ENCODE peak calls at places on chromosomes 16 and 17, in five cellular contexts. E, U, Y, V and L are unnamed samples.

GRCh38 chr17:63476857-63477470 is at the start of gene ACE:
- DNase-seq in V (peak), Y (no peak), U (peak), E (peak), L (no peak)

GRCh38 chr16:74950511-74950910 is 34.4 kb downstream of the WDR59 start:
- DNase-seq in E (no peak), V (no peak), Y (no peak), U (no peak), L (no peak)

GRCh38 chr16:79811541-79811940 is 211.0 kb upstream of the MAF start:
- DNase-seq in V (no peak), E (no peak), Y (no peak), U (no peak), L (no peak)

GRCh38 chr16:86222965-86223551 is 287.3 kb upstream of the FOXF1 start:
- DNase-seq in V (no peak), U (no peak), Y (peak), E (peak), L (no peak)

GRCh38 chr16:8963010-8963824 is 489 bp downstream of the USP7 start:
- DNase-seq in V (no peak), U (peak), Y (no peak), E (no peak), L (no peak)

GRCh38 chr17:3911271-3912053 is 4.8 kb downstream of the P2RX1 start:
- DNase-seq in V (no peak), Y (no peak), E (no peak), U (peak), L (no peak)

GRCh38 chr16:3589441-3589921 is 12.3 kb upstream of the NLRC3 start:
- DNase-seq in U (peak), Y (no peak), E (no peak), V (no peak), L (no peak)

GRCh38 chr16:46968063-46968435 is 5.4 kb downstream of the DNAJA2 start:
- DNase-seq in E (no peak), Y (no peak), V (no peak), U (no peak), L (no peak)

GRCh38 chr16:73956592-73957495 is 339.8 kb upstream of the PSMD7 start:
- DNase-seq in U (no peak), Y (peak), E (peak), V (peak), L (no peak)

DNA sequence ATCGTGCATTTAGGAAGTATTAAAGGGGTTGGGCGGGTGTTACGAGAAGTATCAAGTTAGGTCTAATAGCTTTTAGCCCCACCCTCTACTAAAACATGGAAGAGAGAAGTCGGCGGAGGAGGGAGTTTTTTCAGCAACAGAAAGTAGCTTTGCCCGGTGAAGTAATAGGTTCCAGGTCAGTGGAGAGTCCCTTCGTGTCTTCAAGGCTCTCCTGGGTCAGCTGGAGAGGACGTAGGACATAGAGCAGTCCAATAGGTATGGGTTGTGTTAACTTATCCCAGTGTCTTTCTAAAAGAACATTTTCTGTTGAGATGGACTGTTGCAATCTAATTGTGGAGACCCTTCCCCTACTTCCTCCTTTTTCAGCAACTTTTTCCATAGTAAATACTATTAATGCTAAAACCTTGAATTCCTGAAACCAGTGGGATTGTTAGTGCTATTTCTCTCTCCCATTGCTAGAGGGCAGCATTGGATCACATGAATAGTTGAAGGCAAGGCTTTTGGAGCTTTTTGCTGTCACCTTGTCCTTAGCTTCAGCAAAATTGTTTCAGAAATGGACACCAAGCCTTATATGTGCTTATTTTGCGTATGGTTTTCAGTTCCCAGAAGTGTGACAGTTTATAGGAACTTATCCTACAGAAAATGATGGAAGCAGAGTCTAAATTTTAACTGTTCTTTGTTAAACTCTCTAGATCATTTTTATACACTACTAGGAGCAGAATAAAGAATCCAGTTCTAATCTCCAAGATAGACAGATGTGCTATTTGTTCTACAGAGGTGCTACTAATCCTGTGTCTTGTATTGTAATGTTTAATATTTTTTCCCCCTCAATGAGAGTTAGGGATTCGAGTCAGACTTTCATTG is 38.4 kb downstream of the UTP18 start:
- DNase-seq in V (no peak), Y (no peak), E (no peak), U (no peak), L (no peak)
- TF ChIP-seq POLR2AphosphoS5 in V (no peak), Y (no peak), E (no peak), U (no peak), L (no peak)

GRCh38 chr17:28745052-28745776 is 1.4 kb downstream of the TRAF4 start:
- DNase-seq in Y (peak), U (peak), V (peak), E (peak), L (no peak)
- TF ChIP-seq POLR2AphosphoS5 in Y (no peak), U (no peak), V (peak), E (peak), L (no peak)

DNA sequence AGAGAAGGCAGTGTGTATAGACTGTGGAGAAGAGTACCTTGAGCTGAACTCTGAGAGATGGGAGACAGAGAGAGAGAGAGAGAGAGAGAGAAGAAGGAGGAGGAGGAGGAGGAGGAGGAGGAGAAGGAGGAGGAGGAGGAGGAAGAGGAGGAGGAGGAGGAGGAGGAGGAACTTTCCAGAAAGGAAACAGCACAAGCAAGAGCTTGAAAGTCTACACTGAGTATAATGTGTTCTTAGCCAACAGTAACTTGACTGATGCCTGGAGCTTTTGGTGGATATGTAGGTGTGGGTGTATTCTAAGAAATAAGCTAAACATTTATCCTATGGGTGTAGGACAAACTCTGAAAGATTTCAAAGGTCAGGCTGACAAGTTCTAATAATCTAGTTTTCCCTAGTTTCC is 116.4 kb downstream of the SNX11 start:
- DNase-seq in Y (no peak), V (no peak), E (no peak), U (no peak), L (no peak)
- TF ChIP-seq POLR2AphosphoS5 in Y (no peak), V (no peak), E (no peak), U (no peak), L (no peak)

GRCh38 chr17:31581022-31581483 is 189.6 kb downstream of the RAB11FIP4 start:
- DNase-seq in Y (peak), E (peak), V (peak), U (peak), L (no peak)
- TF ChIP-seq POLR2AphosphoS5 in Y (peak), E (no peak), V (peak), U (peak), L (no peak)

DNA sequence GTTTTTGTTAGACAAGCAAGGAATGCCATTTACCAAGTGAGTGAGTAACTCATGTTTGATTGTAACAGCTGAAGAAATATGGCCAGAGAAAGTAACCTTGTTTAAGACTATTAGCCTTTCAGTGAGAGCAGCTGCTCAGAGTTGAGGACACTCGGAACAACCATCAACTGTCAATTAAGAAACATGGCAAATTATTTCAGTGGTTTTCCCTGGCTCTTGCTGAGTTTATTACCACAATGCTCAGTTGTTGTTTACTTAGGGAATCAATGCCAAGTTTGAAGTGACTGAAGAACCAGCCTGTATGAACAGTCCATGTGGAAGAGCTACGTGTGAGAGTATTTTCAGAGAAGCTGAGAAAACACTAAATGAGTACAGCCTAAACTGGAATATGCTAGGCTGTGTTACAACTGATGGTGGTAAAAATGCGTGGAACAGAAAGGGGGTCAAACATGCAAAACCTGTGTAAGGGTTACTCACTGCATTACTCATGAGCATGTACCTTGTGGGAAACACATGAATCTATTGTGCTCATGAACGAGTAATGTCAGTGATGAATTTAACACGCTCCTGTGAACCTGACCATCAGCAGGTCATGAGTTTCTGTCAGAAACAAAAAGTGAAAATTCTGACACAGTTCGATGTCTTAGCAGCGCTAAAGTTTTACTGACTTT is 33.7 kb downstream of the GNA13 start:
- DNase-seq in Y (no peak), U (no peak), E (no peak), V (no peak), L (no peak)
- TF ChIP-seq POLR2AphosphoS5 in Y (no peak), U (no peak), E (no peak), V (no peak), L (no peak)

GRCh38 chr16:63813862-63814261 is 1308.0 kb downstream of the CDH11 start:
- DNase-seq in E (no peak), Y (no peak), U (no peak), V (no peak), L (peak)
- TF ChIP-seq POLR2AphosphoS5 in E (no peak), Y (no peak), U (no peak), V (no peak), L (no peak)

GRCh38 chr16:66025751-66026150 is 340.7 kb upstream of the CDH5 start:
- DNase-seq in V (no peak), Y (no peak), E (no peak), U (no peak), L (no peak)

GRCh38 chr16:66026931-66027330 is 339.6 kb upstream of the CDH5 start:
- DNase-seq in V (no peak), E (no peak), U (no peak), Y (no peak), L (no peak)

GRCh38 chr16:66030036-66030435 is 336.5 kb upstream of the CDH5 start:
- DNase-seq in Y (no peak), E (no peak), U (no peak), V (no peak), L (no peak)

GRCh38 chr16:66026211-66026610 is 340.3 kb upstream of the CDH5 start:
- DNase-seq in E (no peak), V (peak), Y (no peak), U (no peak), L (no peak)

DNA sequence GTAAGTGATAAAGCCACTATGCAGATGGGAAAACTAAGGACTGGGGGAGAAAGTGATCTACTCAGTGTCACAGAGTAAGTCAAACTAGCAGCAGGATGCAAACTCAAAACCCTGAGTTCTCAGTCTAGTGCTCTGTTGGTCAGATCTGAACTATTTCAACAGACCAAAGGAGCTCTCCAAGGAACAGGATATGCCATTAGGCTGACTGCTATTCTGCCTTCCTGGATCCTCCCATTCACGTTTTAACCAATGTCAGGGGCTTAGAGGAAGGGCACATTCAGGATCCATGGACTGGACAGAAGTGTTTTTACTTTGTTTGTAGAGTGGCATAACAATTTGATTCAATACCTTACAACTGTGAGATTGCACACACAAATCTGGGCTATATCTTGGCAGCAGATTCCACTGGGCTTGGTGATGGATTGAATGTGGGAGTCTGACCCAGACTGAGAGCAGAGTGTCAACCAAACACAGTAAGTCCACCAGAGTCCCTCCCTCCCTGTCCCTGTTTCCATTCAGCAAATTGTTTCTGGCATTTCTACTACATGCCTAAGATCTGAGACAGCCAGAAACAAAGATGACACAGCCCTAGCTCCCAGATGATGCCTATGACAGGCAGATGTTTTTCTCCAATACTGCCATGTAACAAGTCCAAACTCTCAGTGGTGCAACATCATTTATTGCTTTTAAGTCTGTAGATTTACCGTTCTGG is 337.8 kb upstream of the CDH5 start:
- DNase-seq in Y (no peak), U (no peak), V (no peak), E (no peak), L (no peak)
- TF ChIP-seq POLR2AphosphoS5 in Y (no peak), U (no peak), V (no peak), E (no peak), L (no peak)